ENCODE peak calls at places on chromosomes 12 and 14, in seven cellular contexts. A is heart right ventricle, Y is retinal pigment epithelial cell, D is HS-5, W is GF-D8, R is Calu3, I is NCI-H524. H is an unnamed sample.

GRCh38 chr12:116473416-116473815 is 85.8 kb upstream of the MAP1LC3B2 start:
- DNase-seq in A (no peak), Y (no peak), D (no peak), W (no peak), R (no peak), I (no peak), H (no peak)

GRCh38 chr12:104682790-104683279 is 226.1 kb downstream of the CHST11 start:
- DNase-seq in A (no peak), Y (no peak), D (no peak), W (peak; percentile 79), R (no peak), I (no peak), H (no peak)

GRCh38 chr12:119036878-119037493 is 55.6 kb downstream of the SRRM4 start:
- DNase-seq in A (no peak), Y (no peak), D (no peak), W (no peak), R (peak; percentile 37), I (peak; percentile 51), H (peak; percentile 78)

GRCh38 chr14:85527006-85527405 is 2.9 kb upstream of the FLRT2 start:
- DNase-seq in A (no peak), Y (no peak), D (peak; percentile 67), W (no peak), R (no peak), I (no peak), H (no peak)

GRCh38 chr14:102039157-102039556 is 47.7 kb downstream of the HSP90AA1 start:
- DNase-seq in A (no peak), Y (no peak), D (no peak), W (no peak), R (no peak), I (no peak), H (no peak)

GRCh38 chr12:12946686-12947355 is 5.1 kb downstream of the GPRC5D start:
- DNase-seq in A (no peak), Y (no peak), D (peak; percentile 14), W (no peak), R (no peak), I (no peak), H (no peak)

GRCh38 chr14:79515158-79515557 is 696.1 kb downstream of the DIO2 start:
- DNase-seq in A (no peak), Y (no peak), D (no peak), W (no peak), R (no peak), I (no peak), H (no peak)

GRCh38 chr12:26443309-26443708 is 247.9 kb downstream of the SSPN start:
- DNase-seq in A (no peak), Y (no peak), D (no peak), W (no peak), R (no peak), I (no peak), H (no peak)

GRCh38 chr14:75363156-75363555 is 64.7 kb upstream of the JDP2 start:
- DNase-seq in A (no peak), Y (no peak), D (no peak), W (no peak), R (no peak), I (no peak), H (no peak)

GRCh38 chr12:91007531-91008290 is 2.9 kb upstream of the EPYC start:
- DNase-seq in A (no peak), Y (no peak), D (no peak), W (no peak), R (no peak), I (no peak), H (no peak)

H was measured in NCI-H1417.